ENCODE peak calls at places on chromosomes 3 and 15, in six cellular contexts. U, H, J, C, A and E are unnamed samples.

GRCh38 chr3:149077638-149078037 is 8.7 kb downstream of the HLTF start:
- DNase-seq in U (no peak), H (no peak), J (no peak), C (no peak), A (no peak), E (no peak)

GRCh38 chr3:106457278-106458210 is 588.7 kb upstream of the CBLB start:
- DNase-seq in U (no peak), H (no peak), J (no peak), C (no peak), A (peak), E (no peak)

GRCh38 chr15:50058231-50058630 is 60.8 kb downstream of the ATP8B4 start:
- DNase-seq in U (no peak), H (no peak), J (no peak), C (no peak), A (no peak), E (no peak)

GRCh38 chr3:176807938-176808337 is 389.3 kb downstream of the TBL1XR1 start:
- DNase-seq in U (no peak), H (no peak), J (no peak), C (no peak), A (no peak), E (no peak)

GRCh38 chr3:96101013-96101412 is 713.4 kb upstream of the EPHA6 start:
- DNase-seq in U (no peak), H (no peak), J (no peak), C (no peak), A (peak), E (no peak)

GRCh38 chr3:131717493-131717892 is 214.7 kb upstream of the MRPL3 start:
- DNase-seq in U (no peak), H (no peak), J (no peak), C (no peak), A (no peak), E (no peak)

GRCh38 chr15:96160800-96161199 is 169.7 kb upstream of the NR2F2 start:
- DNase-seq in U (no peak), H (no peak), J (no peak), C (no peak), A (no peak), E (no peak)

GRCh38 chr3:115877647-115877934 is 254.3 kb downstream of the GAP43 start:
- DNase-seq in U (no peak), H (no peak), J (no peak), C (no peak), A (no peak), E (no peak)

GRCh38 chr3:184405075-184406060 is 25.5 kb downstream of the CHRD start:
- DNase-seq in U (no peak), H (no peak), J (no peak), C (no peak), A (no peak), E (no peak)

GRCh38 chr3:16423298-16423697 is 90.2 kb downstream of the RFTN1 start:
- DNase-seq in U (no peak), H (no peak), J (no peak), C (no peak), A (no peak), E (no peak)

GRCh38 chr3:142693294-142693853 is 30.5 kb upstream of the TRPC1 start:
- DNase-seq in U (no peak), H (no peak), J (no peak), C (no peak), A (no peak), E (no peak)

GRCh38 chr3:66486646-66487045 is 14.2 kb downstream of the LRIG1 start:
- DNase-seq in U (no peak), H (no peak), J (no peak), C (no peak), A (no peak), E (no peak)

GRCh38 chr15:44492672-44493071 is 44.3 kb upstream of the EIF3J start:
- DNase-seq in U (no peak), H (no peak), J (no peak), C (no peak), A (no peak), E (no peak)

GRCh38 chr3:17489139-17489538 is 253.3 kb downstream of the TBC1D5 start:
- DNase-seq in U (no peak), H (no peak), J (no peak), C (no peak), A (peak), E (no peak)

GRCh38 chr3:45987368-45988099 is 8.1 kb downstream of the FYCO1 start:
- DNase-seq in U (no peak), H (no peak), J (no peak), C (peak), A (no peak), E (no peak)

GRCh38 chr3:156548041-156548687 is 6.8 kb downstream of the SSR3 start:
- DNase-seq in U (no peak), H (no peak), J (no peak), C (no peak), A (no peak), E (no peak)

GRCh38 chr3:188403404-188403803 is 249.4 kb downstream of the LPP start:
- DNase-seq in U (no peak), H (no peak), J (no peak), C (no peak), A (no peak), E (no peak)

GRCh38 chr3:156409694-156410093 is 145.2 kb downstream of the SSR3 start:
- DNase-seq in U (no peak), H (no peak), J (no peak), C (no peak), A (no peak), E (no peak)

GRCh38 chr3:141386611-141387110 is 18.4 kb downstream of the ZBTB38 start:
- DNase-seq in U (no peak), H (no peak), J (no peak), C (no peak), A (no peak), E (no peak)

GRCh38 chr15:48963524-48964113 is at the start of gene SHC4:
- DNase-seq in U (no peak), H (no peak), J (peak), C (peak), A (peak), E (peak)

GRCh38 chr3:59774613-59775012 is 724.8 kb upstream of the CFAP20DC start:
- DNase-seq in U (no peak), H (no peak), J (no peak), C (no peak), A (peak), E (no peak)

GRCh38 chr3:38117748-38118420 is 19.0 kb downstream of the ACAA1 start:
- DNase-seq in U (peak), H (peak), J (peak), C (peak), A (peak), E (peak)

GRCh38 chr3:69751118-69751517 is 11.9 kb downstream of the MITF start:
- DNase-seq in U (no peak), H (no peak), J (no peak), C (peak), A (no peak), E (no peak)

GRCh38 chr3:177468331-177468730 is 271.0 kb upstream of the TBL1XR1 start:
- DNase-seq in U (no peak), H (no peak), J (no peak), C (no peak), A (peak), E (no peak)

GRCh38 chr3:195040773-195041520 is 230.0 kb downstream of the XXYLT1 start:
- DNase-seq in U (peak), H (no peak), J (no peak), C (no peak), A (peak), E (no peak)

GRCh38 chr3:142270407-142270806 is 45.0 kb upstream of the GK5 start:
- DNase-seq in U (no peak), H (no peak), J (no peak), C (no peak), A (no peak), E (no peak)

GRCh38 chr3:28556195-28556594 is 207.6 kb upstream of the AZI2 start:
- DNase-seq in U (no peak), H (no peak), J (no peak), C (no peak), A (no peak), E (no peak)

GRCh38 chr3:7238565-7239295 is 377.8 kb downstream of the GRM7 start:
- DNase-seq in U (no peak), H (no peak), J (no peak), C (no peak), A (no peak), E (no peak)

GRCh38 chr3:62873672-62874397 is 1.4 kb downstream of the CADPS start:
- DNase-seq in U (no peak), H (no peak), J (peak), C (no peak), A (no peak), E (peak)

GRCh38 chr3:144085964-144086363 is 114.3 kb downstream of the DIPK2A start:
- DNase-seq in U (no peak), H (no peak), J (no peak), C (no peak), A (peak), E (no peak)

GRCh38 chr15:49847937-49848823 is 227.3 kb downstream of the DTWD1 start:
- DNase-seq in U (no peak), H (no peak), J (no peak), C (no peak), A (peak), E (no peak)

GRCh38 chr3:51391075-51391565 is at the start of gene RBM15B:
- DNase-seq in U (peak), H (peak), J (peak), C (peak), A (peak), E (peak)

GRCh38 chr3:65946438-65946837 is 92.3 kb downstream of the MAGI1 start:
- DNase-seq in U (no peak), H (no peak), J (no peak), C (no peak), A (no peak), E (no peak)

GRCh38 chr3:72176537-72177041 is 391.6 kb upstream of the PROK2 start:
- DNase-seq in U (no peak), H (no peak), J (peak), C (no peak), A (no peak), E (no peak)

GRCh38 chr3:190618349-190619030 is 104.6 kb downstream of the IL1RAP start:
- DNase-seq in U (no peak), H (no peak), J (no peak), C (no peak), A (no peak), E (no peak)

GRCh38 chr3:126064627-126065258 is 19.2 kb downstream of the SLC41A3 start:
- DNase-seq in U (no peak), H (no peak), J (no peak), C (no peak), A (no peak), E (no peak)

DNA sequence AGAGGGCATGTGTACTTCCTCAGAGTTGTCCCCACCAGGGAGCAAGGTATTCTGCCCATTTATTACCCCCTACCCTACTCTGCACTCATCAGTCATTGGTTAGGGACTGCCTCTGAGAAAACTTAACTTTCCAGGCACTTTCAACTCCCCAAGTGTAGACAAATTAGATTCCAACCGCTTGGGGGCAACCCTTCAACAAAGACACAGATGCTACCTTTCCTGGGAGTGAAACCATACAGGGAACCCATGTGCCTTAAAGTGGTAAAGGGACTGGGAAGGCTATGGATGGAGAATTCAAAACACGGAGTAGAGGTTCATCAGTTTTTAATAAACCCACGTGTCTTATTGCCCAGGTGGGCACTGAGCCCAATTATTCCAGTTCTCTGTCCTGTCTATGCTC is 19.4 kb upstream of the UBE2E2 start:
- DNase-seq in U (peak), H (no peak), J (no peak), C (no peak), A (peak), E (peak)
- TF ChIP-seq CTCF in U (peak), H (no peak), J (no peak), C (peak), A (peak), E (peak)

GRCh38 chr3:127342735-127343134 is 54.9 kb upstream of the PRR20G start:
- DNase-seq in U (no peak), H (no peak), J (no peak), C (no peak), A (no peak), E (no peak)
- TF ChIP-seq CTCF in U (peak), H (no peak), J (no peak), C (no peak), A (no peak), E (no peak)

DNA sequence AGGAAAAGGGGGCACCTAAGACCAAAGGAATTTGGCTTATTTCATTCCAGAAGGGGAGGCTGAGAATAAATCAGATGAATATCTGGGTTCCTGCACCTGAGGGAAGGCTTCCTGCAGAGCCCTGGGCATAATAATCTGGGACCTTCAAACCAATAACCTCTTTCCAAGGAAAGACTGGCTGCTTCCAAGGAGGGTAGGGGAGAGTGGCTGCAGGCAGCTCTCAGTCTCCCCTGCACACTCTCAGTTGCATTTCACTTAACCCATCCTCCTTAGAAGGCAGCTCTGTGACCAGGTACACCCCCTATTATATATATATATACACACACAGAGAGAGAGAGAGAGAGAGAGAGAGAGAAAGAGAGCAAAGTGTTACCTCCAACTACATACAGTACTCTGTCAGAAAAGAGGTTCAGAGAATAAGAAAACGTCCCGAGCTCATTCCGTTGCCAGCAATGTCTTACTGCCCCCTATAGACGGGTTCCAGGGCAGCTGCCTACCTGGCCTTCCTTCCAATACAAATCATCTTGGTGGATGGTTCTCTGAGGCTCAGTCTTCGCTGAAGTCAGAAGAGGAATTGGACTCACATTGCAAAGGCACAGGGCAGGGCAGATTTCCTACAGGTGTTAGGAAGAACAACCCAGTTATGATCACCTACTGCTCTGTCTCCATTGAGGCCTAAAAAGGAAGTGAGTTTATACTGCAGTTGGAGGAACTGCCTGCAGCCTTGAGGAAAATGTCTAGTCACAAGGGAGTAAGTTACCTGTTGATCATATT is 26.1 kb downstream of the CAPN3 start:
- DNase-seq in U (peak), H (no peak), J (no peak), C (no peak), A (peak), E (peak)
- TF ChIP-seq CTCF in U (peak), H (no peak), J (no peak), C (no peak), A (peak), E (peak)

GRCh38 chr3:13034109-13034800 is 39.0 kb downstream of the IQSEC1 start:
- DNase-seq in U (no peak), H (no peak), J (no peak), C (no peak), A (no peak), E (no peak)

GRCh38 chr3:13032206-13032605 is 41.0 kb downstream of the IQSEC1 start:
- DNase-seq in U (no peak), H (no peak), J (no peak), C (no peak), A (no peak), E (no peak)

GRCh38 chr3:13030649-13031048 is 42.6 kb downstream of the IQSEC1 start:
- DNase-seq in U (no peak), H (no peak), J (no peak), C (no peak), A (no peak), E (no peak)

GRCh38 chr3:13034861-13035260 is 38.4 kb downstream of the IQSEC1 start:
- DNase-seq in U (no peak), H (no peak), J (no peak), C (no peak), A (no peak), E (no peak)

DNA sequence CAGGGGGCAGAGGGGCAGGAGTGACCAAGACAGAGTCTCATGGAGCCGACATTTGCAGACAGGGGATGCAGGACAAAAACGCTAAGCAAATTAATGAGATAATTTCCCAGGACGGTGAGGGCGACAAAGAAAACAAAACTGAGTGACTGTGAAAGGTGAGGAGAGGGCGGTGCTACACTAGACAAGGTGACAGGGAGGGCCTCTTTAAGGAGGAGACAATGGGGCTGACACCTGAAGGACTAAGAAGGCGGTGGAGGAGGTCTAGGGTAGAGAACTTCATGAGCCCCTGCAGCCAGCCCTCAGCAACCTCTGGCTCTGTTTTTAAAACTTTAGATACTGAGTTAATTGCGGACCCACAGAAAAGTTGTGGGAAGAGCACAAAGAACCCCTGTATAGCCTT is 41.6 kb downstream of the IQSEC1 start:
- DNase-seq in U (no peak), H (no peak), J (no peak), C (no peak), A (no peak), E (no peak)
- TF ChIP-seq CTCF in U (no peak), H (no peak), J (no peak), C (no peak), A (no peak), E (no peak)

GRCh38 chr15:24832282-24832681 is 122.5 kb upstream of the SNRPN start:
- DNase-seq in U (no peak), H (no peak), J (no peak), C (no peak), A (no peak), E (no peak)

GRCh38 chr15:24835301-24835700 is 119.5 kb upstream of the SNRPN start:
- DNase-seq in U (no peak), H (no peak), J (no peak), C (no peak), A (no peak), E (no peak)
- TF ChIP-seq CTCF in U (no peak), H (no peak), J (no peak), C (no peak), A (peak), E (no peak)

GRCh38 chr3:114527036-114527644 is 233.3 kb downstream of the TIGIT start:
- DNase-seq in U (no peak), H (no peak), J (no peak), C (no peak), A (peak), E (no peak)
- TF ChIP-seq CTCF in U (peak), H (peak), J (peak), C (peak), A (peak), E (peak)

GRCh38 chr15:52171807-52172206 is 19.4 kb downstream of the GNB5 start:
- DNase-seq in U (no peak), H (no peak), J (no peak), C (no peak), A (no peak), E (no peak)

GRCh38 chr15:52172869-52173268 is 18.3 kb downstream of the GNB5 start:
- DNase-seq in U (no peak), H (no peak), J (no peak), C (no peak), A (no peak), E (no peak)

DNA sequence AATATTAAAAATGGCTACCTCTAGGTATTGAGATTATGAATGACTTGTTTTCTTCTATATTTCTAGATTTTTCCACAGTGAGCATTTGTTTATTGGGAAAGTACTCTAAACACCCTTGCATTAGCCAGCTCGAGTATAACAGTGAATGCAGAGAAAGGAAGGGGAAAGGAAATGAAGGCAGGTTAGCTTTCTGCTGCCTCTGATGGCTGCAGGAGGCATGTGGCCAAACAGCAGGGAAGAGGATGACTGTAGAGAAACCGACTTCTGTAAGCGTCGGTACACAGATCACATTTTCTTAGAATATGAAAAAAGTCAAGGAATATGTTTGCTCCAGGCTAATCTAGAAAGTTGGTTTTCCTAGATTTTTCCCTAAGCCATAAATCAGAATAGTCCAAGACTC is 19.8 kb downstream of the GNB5 start:
- DNase-seq in U (no peak), H (no peak), J (no peak), C (no peak), A (no peak), E (no peak)
- TF ChIP-seq CTCF in U (no peak), H (peak), J (no peak), C (no peak), A (no peak), E (no peak)

GRCh38 chr3:152185287-152185686 is 83.4 kb upstream of the MBNL1 start:
- DNase-seq in U (no peak), H (no peak), J (no peak), C (no peak), A (no peak), E (no peak)

GRCh38 chr3:152177757-152178156 is 91.0 kb upstream of the MBNL1 start:
- DNase-seq in U (no peak), H (no peak), J (no peak), C (no peak), A (no peak), E (no peak)

GRCh38 chr3:152185941-152186630 is 82.6 kb upstream of the MBNL1 start:
- DNase-seq in U (no peak), H (no peak), J (no peak), C (no peak), A (no peak), E (no peak)

GRCh38 chr3:152183473-152183872 is 85.3 kb upstream of the MBNL1 start:
- DNase-seq in U (peak), H (peak), J (peak), C (peak), A (peak), E (peak)
- TF ChIP-seq CTCF in U (peak), H (peak), J (peak), C (peak), A (peak), E (peak)